ENCODE peak calls at places on chromosomes 7 and 10, in eight cellular contexts. B is tibial artery, J is body of pancreas, H is heart left ventricle, I is colonic mucosa, M is hepatocyte, S is thyroid gland, Z is brain microvascular endothelial cell. K is an unnamed sample.

GRCh38 chr10:10977978-10978377 is 39.7 kb upstream of the CELF2 start:
- DNase-seq in J (no peak), I (no peak), H (no peak), Z (no peak), B (no peak), S (no peak), M (no peak), K (no peak)

GRCh38 chr7:46290374-46291061 is 369.4 kb upstream of the IGFBP3 start:
- DNase-seq in B (no peak), I (no peak), H (no peak), J (no peak), S (no peak), M (no peak), Z (no peak), K (no peak)

GRCh38 chr7:50646069-50646468 is 80.9 kb upstream of the DDC start:
- DNase-seq in J (no peak), S (no peak), Z (no peak), H (no peak), M (no peak), B (no peak), I (no peak), K (no peak)

GRCh38 chr10:103853428-103854264 is 1.7 kb downstream of the SH3PXD2A start:
- DNase-seq in H (no peak), S (no peak), Z (no peak), B (no peak), J (no peak), M (no peak), I (peak; percentile 48), K (no peak)

GRCh38 chr7:110809832-110810231 is 281.1 kb upstream of the LRRN3 start:
- DNase-seq in M (no peak), B (no peak), I (no peak), S (no peak), H (no peak), J (no peak), Z (no peak), K (no peak)

GRCh38 chr7:53315986-53316385 is 280.6 kb downstream of the POM121L12 start:
- DNase-seq in Z (no peak), H (peak; percentile 41), B (no peak), M (no peak), S (peak; percentile 47), J (no peak), I (no peak), K (no peak)

GRCh38 chr7:43647314-43647691 is 64.4 kb downstream of the STK17A start:
- DNase-seq in I (no peak), J (no peak), S (no peak), H (peak; percentile 33), M (no peak), Z (peak; percentile 91), B (no peak), K (no peak)

GRCh38 chr7:98314469-98314868 is 33.0 kb downstream of the BRI3 start:
- DNase-seq in H (no peak), Z (no peak), I (no peak), B (no peak), J (no peak), M (no peak), S (no peak), K (no peak)

GRCh38 chr7:25553580-25554274 is 325.4 kb upstream of the NPVF start:
- DNase-seq in J (no peak), I (no peak), H (no peak), M (no peak), B (no peak), Z (no peak), S (peak; percentile 20), K (no peak)

GRCh38 chr10:92538231-92538958 is 35.5 kb downstream of the IDE start:
- DNase-seq in S (no peak), J (no peak), B (no peak), H (no peak), I (no peak), Z (no peak), M (no peak), K (no peak)
- H3K4me3 ChIP-seq in S (no peak overlapping the region), J (no peak overlapping the region), B (no peak overlapping the region), H (no peak overlapping the region), I (no peak overlapping the region), Z (no peak overlapping the region), M (no peak overlapping the region), K (no peak overlapping the region)

GRCh38 chr7:23105086-23105643 is 420 bp upstream of the KLHL7 start:
- DNase-seq in M (no peak), B (no peak), H (no peak), J (no peak), I (no peak), S (no peak), Z (no peak), K (no peak)

GRCh38 chr7:23105644-23106490 is at the start of gene KLHL7:
- DNase-seq in J (peak; percentile 97), Z (peak; percentile 94), M (peak; percentile 97), B (peak; percentile 97), I (peak; percentile 98), H (peak; percentile 96), S (peak; percentile 98), K (peak; percentile 96)

GRCh38 chr7:23106491-23106800 is 861 bp downstream of the KLHL7 start:
- DNase-seq in I (no peak), S (peak; percentile 47), H (no peak), Z (no peak), M (no peak), B (no peak), J (no peak), K (no peak)

GRCh38 chr7:23107781-23108180 is 2.2 kb downstream of the KLHL7 start:
- DNase-seq in B (no peak), S (no peak), Z (no peak), M (no peak), I (no peak), J (no peak), H (no peak), K (no peak)

DNA sequence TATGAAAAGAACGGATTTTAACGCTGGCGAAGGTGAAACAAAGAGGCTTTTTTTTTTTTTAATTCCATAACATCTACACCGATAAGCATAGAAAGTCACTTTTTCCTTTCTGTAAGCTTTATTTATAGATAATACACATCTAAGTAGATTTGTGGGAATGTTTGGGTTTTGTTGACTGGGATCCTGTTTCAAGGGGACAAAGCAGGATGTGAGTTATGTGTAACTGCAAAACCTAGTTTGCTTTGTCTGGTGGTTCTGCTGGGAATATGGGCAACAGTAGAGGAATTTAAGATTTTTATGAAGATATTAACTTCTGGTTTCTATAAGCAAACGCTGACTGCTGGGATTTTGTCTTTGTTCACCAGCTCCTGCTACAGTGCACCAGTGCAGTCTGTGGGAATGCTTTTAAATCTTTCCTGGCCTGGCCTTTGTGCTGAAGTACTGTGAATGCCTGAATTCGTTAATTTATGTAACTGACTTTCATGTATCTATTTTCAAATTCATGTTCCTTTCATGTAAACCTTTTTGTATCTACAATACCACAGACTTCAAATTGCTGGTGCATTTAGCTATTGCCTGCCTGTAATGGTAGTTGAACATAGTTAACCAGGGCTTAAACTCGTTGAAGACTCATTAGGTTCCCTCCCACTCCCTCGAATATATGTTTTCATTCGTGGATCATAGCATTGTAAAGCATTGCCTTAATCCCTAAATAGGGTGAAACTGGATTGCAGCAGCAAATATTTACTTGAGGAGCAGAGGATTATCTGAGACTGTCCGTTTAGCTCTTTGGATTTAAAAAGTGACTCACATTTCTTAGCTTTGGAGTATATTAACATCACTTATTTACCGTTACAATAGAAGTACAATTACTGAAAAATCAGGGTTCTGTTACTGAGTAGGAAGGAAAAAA is 1.5 kb downstream of the KLHL7 start:
- DNase-seq in J (no peak), B (no peak), H (no peak), I (no peak), M (peak; percentile 16), Z (no peak), S (no peak), K (no peak)
- H3K27ac ChIP-seq in J (peak overlapping the region; percentile 90), B (no peak overlapping the region), H (peak overlapping the region; percentile 92), I (no peak overlapping the region), M (peak overlapping the region; percentile 96), Z (no peak overlapping the region), S (no peak overlapping the region), K (peak overlapping the region; percentile 82)

GRCh38 chr7:134782121-134782623 is 2.7 kb downstream of the CALD1 start:
- DNase-seq in S (no peak), Z (no peak), B (no peak), I (no peak), J (no peak), M (no peak), H (no peak), K (no peak)

GRCh38 chr7:134778941-134779740 is at the start of gene CALD1:
- DNase-seq in J (peak; percentile 40), M (peak; percentile 90), I (peak; percentile 57), S (peak; percentile 90), H (peak; percentile 83), B (peak; percentile 80), Z (peak; percentile 100), K (no peak)

GRCh38 chr7:134779741-134780065 is 269 bp downstream of the CALD1 start:
- DNase-seq in B (no peak), S (no peak), J (no peak), H (no peak), M (no peak), Z (no peak), I (no peak), K (no peak)

GRCh38 chr7:134781171-134781570 is 1.7 kb downstream of the CALD1 start:
- DNase-seq in B (no peak), M (no peak), S (no peak), I (no peak), Z (no peak), H (no peak), J (no peak), K (no peak)

GRCh38 chr7:134780166-134780853 is 876 bp downstream of the CALD1 start:
- DNase-seq in M (no peak), Z (no peak), J (no peak), H (no peak), I (no peak), B (no peak), S (no peak), K (no peak)
- H3K4me3 ChIP-seq in M (peak overlapping the region; percentile 38), Z (peak overlapping the region; percentile 82), J (no peak overlapping the region), H (peak overlapping the region; percentile 66), I (peak overlapping the region; percentile 14), B (peak overlapping the region; percentile 70), S (no peak overlapping the region), K (no peak overlapping the region)

DNA sequence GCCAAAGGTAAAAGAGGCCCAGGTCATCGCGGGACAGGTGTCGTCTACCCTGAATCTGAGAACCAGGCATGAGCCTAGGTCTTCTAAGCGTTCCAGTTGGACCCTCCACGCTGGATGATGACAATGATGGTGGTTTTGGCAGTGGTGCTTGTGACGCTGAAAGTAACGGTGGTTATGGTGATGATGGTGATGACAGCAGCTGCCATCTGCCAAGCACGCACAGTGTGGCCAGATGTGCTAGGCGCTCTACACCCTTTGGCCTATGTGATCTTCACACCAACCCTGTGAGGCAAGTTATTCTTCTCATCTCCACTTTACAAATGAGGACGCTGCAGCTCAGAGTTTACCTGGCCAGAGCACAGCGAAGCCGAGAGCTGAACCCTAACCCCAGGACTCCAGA is 93.9 kb downstream of the FAM53B start:
- DNase-seq in B (no peak), Z (no peak), S (no peak), I (no peak), H (no peak), J (no peak), M (no peak), K (no peak)
- H3K27ac ChIP-seq in B (no peak overlapping the region), Z (no peak overlapping the region), S (peak overlapping the region; percentile 76), I (no peak overlapping the region), H (peak overlapping the region; percentile 78), J (no peak overlapping the region), M (no peak overlapping the region), K (no peak overlapping the region)

K was measured in WERI-Rb-1.